ENCODE peak calls at places on chromosomes 7 and 10, in seven cellular contexts. J is adipocyte, B is fibroblast of gingiva, V is AG09319, N is Kasumi-1, I is cardiac muscle cell, K is trophoblast cell. L is an unnamed sample.

GRCh38 chr10:5665380-5666323 is 743 bp downstream of the ASB13 start:
- DNase-seq in K (peak), B (peak), I (peak), V (peak), J (peak), N (peak), L (peak)

GRCh38 chr7:78576196-78576595 is 777.6 kb downstream of the PHTF2 start:
- DNase-seq in I (peak), B (no peak), J (peak), K (peak), V (no peak), N (no peak), L (no peak)

GRCh38 chr10:97399843-97400545 is 1.1 kb downstream of the RRP12 start:
- DNase-seq in B (peak), V (no peak), I (peak), N (peak), J (peak), K (peak), L (peak)

GRCh38 chr7:73732397-73732796 is 6.2 kb downstream of the ABHD11 start:
- DNase-seq in V (no peak), I (no peak), K (no peak), J (no peak), B (no peak), N (no peak), L (peak)

GRCh38 chr7:18420176-18420575 is 75.4 kb upstream of the HDAC9 start:
- DNase-seq in V (no peak), K (no peak), B (no peak), N (no peak), J (no peak), I (no peak), L (no peak)

GRCh38 chr7:46811529-46811928 is 770.4 kb downstream of the TNS3 start:
- DNase-seq in N (no peak), I (no peak), K (no peak), B (peak), J (peak), V (peak), L (no peak)

GRCh38 chr10:118799779-118800178 is 45.0 kb upstream of the CACUL1 start:
- DNase-seq in N (no peak), I (no peak), V (no peak), K (no peak), J (no peak), B (no peak), L (no peak)

GRCh38 chr7:157468221-157469111 is 131.7 kb downstream of the DNAJB6 start:
- DNase-seq in J (no peak), K (no peak), I (no peak), V (no peak), B (no peak), N (no peak), L (no peak)

GRCh38 chr10:86556532-86556931 is 34.9 kb upstream of the WAPL start:
- DNase-seq in N (no peak), K (peak), J (no peak), B (no peak), I (no peak), V (no peak), L (no peak)

GRCh38 chr7:152527610-152528032 is 91.8 kb upstream of the KMT2C start:
- DNase-seq in B (peak), J (peak), V (peak), K (no peak), N (no peak), I (no peak), L (no peak)

GRCh38 chr10:97724341-97724941 is 10.9 kb downstream of the MARVELD1 start:
- DNase-seq in I (no peak), N (no peak), B (peak), V (no peak), K (no peak), J (peak), L (no peak)

GRCh38 chr10:49620286-49620810 is 6.5 kb downstream of the CHAT start:
- DNase-seq in V (no peak), N (no peak), I (no peak), K (no peak), B (no peak), J (no peak), L (no peak)

GRCh38 chr7:45072131-45073030 is 16.4 kb downstream of the NACAD start:
- DNase-seq in K (no peak), B (no peak), I (no peak), N (no peak), V (no peak), J (no peak), L (no peak)

GRCh38 chr10:75870039-75870645 is 438.7 kb downstream of the LRMDA start:
- DNase-seq in K (no peak), V (no peak), B (no peak), J (no peak), I (no peak), N (no peak), L (peak)

GRCh38 chr10:19937989-19938388 is 121.8 kb downstream of the PLXDC2 start:
- DNase-seq in I (no peak), K (no peak), J (no peak), B (no peak), N (no peak), V (no peak), L (no peak)

GRCh38 chr7:138245682-138246081 is 169.4 kb downstream of the AKR1D1 start:
- DNase-seq in K (peak), J (peak), B (no peak), I (peak), V (no peak), N (no peak), L (no peak)

GRCh38 chr10:23194471-23194965 is 2.4 kb downstream of the PTF1A start:
- DNase-seq in J (no peak), B (no peak), V (no peak), N (no peak), I (no peak), K (no peak), L (no peak)

GRCh38 chr10:71375954-71376353 is 20.8 kb upstream of the CDH23 start:
- DNase-seq in V (no peak), I (no peak), J (no peak), B (no peak), K (no peak), N (no peak), L (no peak)

GRCh38 chr10:1050145-1050544 is 1.2 kb upstream of the IDI1 start:
- DNase-seq in N (peak), V (no peak), K (peak), I (peak), B (no peak), J (peak), L (peak)

GRCh38 chr10:74445493-74445892 is 294.5 kb downstream of the ADK start:
- DNase-seq in V (no peak), I (no peak), B (no peak), J (no peak), K (no peak), N (no peak), L (no peak)

GRCh38 chr10:127715782-127716378 is 21.1 kb upstream of the FOXI2 start:
- DNase-seq in K (peak), B (no peak), I (peak), V (no peak), N (peak), J (peak), L (peak)

GRCh38 chr10:88546462-88546861 is 36.7 kb downstream of the RNLS start:
- DNase-seq in V (no peak), J (no peak), K (no peak), N (no peak), B (peak), I (no peak), L (no peak)

GRCh38 chr10:85124592-85124991 is 796.2 kb downstream of the CCSER2 start:
- DNase-seq in V (no peak), K (no peak), B (no peak), J (no peak), I (peak), N (no peak), L (no peak)

GRCh38 chr7:44398506-44398905 is 73.1 kb upstream of the CAMK2B start:
- DNase-seq in N (no peak), V (no peak), K (no peak), I (no peak), B (no peak), J (no peak), L (no peak)

GRCh38 chr10:31808258-31809218 is 120.1 kb downstream of the ARHGAP12 start:
- DNase-seq in B (peak), K (peak), I (peak), N (peak), J (peak), V (peak), L (peak)

GRCh38 chr10:131852161-131852822 is 48.5 kb upstream of the PPP2R2D start:
- DNase-seq in I (no peak), V (no peak), B (no peak), K (no peak), N (no peak), J (no peak), L (no peak)

GRCh38 chr10:129963831-129964501 is at the start of gene EBF3:
- DNase-seq in B (peak), I (peak), V (no peak), N (peak), J (peak), K (peak), L (no peak)

GRCh38 chr7:21869785-21870402 is 75.8 kb downstream of the CDCA7L start:
- DNase-seq in J (no peak), I (peak), V (no peak), B (no peak), K (no peak), N (no peak), L (no peak)

GRCh38 chr10:119313645-119314044 is 106.3 kb downstream of the GRK5 start:
- DNase-seq in N (no peak), K (no peak), B (no peak), J (no peak), V (no peak), I (no peak), L (no peak)

GRCh38 chr7:95908499-95908898 is 136.1 kb downstream of the DYNC1I1 start:
- DNase-seq in J (no peak), V (no peak), I (no peak), K (no peak), B (no peak), N (no peak), L (no peak)

GRCh38 chr7:129315916-129316315 is 91.1 kb downstream of the AHCYL2 start:
- DNase-seq in B (peak), V (no peak), N (no peak), K (no peak), J (peak), I (peak), L (no peak)

GRCh38 chr10:94115725-94116124 is 122.0 kb downstream of the PLCE1 start:
- DNase-seq in I (no peak), N (no peak), K (peak), V (no peak), B (no peak), J (no peak), L (no peak)

GRCh38 chr10:129897851-129898463 is 66.1 kb downstream of the EBF3 start:
- DNase-seq in V (no peak), I (no peak), N (no peak), B (no peak), J (no peak), K (no peak), L (no peak)

L was measured in Karpas-422.